ENCODE peak calls at places on chromosomes 2 and 18, in five cellular contexts. B is sigmoid colon; O is CD8-positive, alpha-beta memory T cell; Z is DMS153; T is central memory CD8-positive, alpha-beta T cell. A is an unnamed sample.

GRCh38 chr2:177740718-177741117 is 331.9 kb downstream of the PDE11A start:
- DNase-seq in B (no peak), O (no peak), Z (no peak), T (no peak), A (no peak)

GRCh38 chr18:1006309-1006708 is 101.6 kb downstream of the ADCYAP1 start:
- DNase-seq in B (no peak), O (no peak), Z (no peak), T (no peak), A (no peak)

GRCh38 chr2:176653856-176654443 is 384.7 kb downstream of the MTX2 start:
- DNase-seq in B (peak; percentile 81), O (no peak), Z (peak; percentile 90), T (no peak), A (no peak)

GRCh38 chr18:45780568-45780967 is 44.9 kb upstream of the SIGLEC15 start:
- DNase-seq in B (no peak), O (no peak), Z (no peak), T (no peak), A (no peak)

GRCh38 chr2:57207191-57207590 is 839.4 kb upstream of the VRK2 start:
- DNase-seq in B (no peak), O (no peak), Z (no peak), T (no peak), A (no peak)

GRCh38 chr2:215758691-215759090 is 254.7 kb downstream of the MREG start:
- DNase-seq in B (no peak), O (no peak), Z (no peak), T (no peak), A (no peak)

GRCh38 chr2:186716899-186717811 is 23.3 kb downstream of the FAM171B start:
- DNase-seq in B (no peak), O (no peak), Z (no peak), T (no peak), A (no peak)

GRCh38 chr2:72112421-72112820 is 35.2 kb downstream of the CYP26B1 start:
- DNase-seq in B (peak; percentile 24), O (no peak), Z (no peak), T (no peak), A (no peak)

GRCh38 chr2:14350856-14351255 is 281.7 kb upstream of the LRATD1 start:
- DNase-seq in B (no peak), O (no peak), Z (no peak), T (no peak), A (no peak)

GRCh38 chr2:3265981-3266726 is 111.5 kb downstream of the EIPR1 start:
- DNase-seq in B (no peak), O (no peak), Z (no peak), T (no peak), A (no peak)

GRCh38 chr18:26468931-26469340 is 79.4 kb downstream of the KCTD1 start:
- DNase-seq in B (no peak), O (no peak), Z (peak; percentile 71), T (no peak), A (no peak)

GRCh38 chr18:34971313-34971712 is 69.9 kb upstream of the MAPRE2 start:
- DNase-seq in B (no peak), O (no peak), Z (no peak), T (no peak), A (no peak)

GRCh38 chr2:230717595-230717994 is 5.0 kb downstream of the CAB39 start:
- DNase-seq in B (no peak), O (no peak), Z (no peak), T (no peak), A (no peak)

GRCh38 chr2:151271824-151272223 is 10.2 kb upstream of the RBM43 start:
- DNase-seq in B (no peak), O (no peak), Z (no peak), T (no peak), A (no peak)

GRCh38 chr2:165969227-165969626 is 15.7 kb upstream of the TTC21B start:
- DNase-seq in B (no peak), O (no peak), Z (no peak), T (no peak), A (no peak)

GRCh38 chr2:95569170-95569569 is 22.6 kb upstream of the TRIM43 start:
- DNase-seq in B (no peak), O (no peak), Z (no peak), T (no peak), A (no peak)

GRCh38 chr2:43420310-43420903 is 175.4 kb downstream of the THADA start:
- DNase-seq in B (no peak), O (no peak), Z (no peak), T (no peak), A (no peak)

GRCh38 chr2:8872821-8873432 is 35.5 kb upstream of the KIDINS220 start:
- DNase-seq in B (no peak), O (no peak), Z (peak; percentile 66), T (no peak), A (no peak)

GRCh38 chr2:122843503-122843902 is 1088.1 kb downstream of the TSN start:
- DNase-seq in B (no peak), O (no peak), Z (no peak), T (no peak), A (no peak)

GRCh38 chr2:111665551-111666116 is 218.4 kb downstream of the ANAPC1 start:
- DNase-seq in B (no peak), O (no peak), Z (no peak), T (no peak), A (no peak)

GRCh38 chr18:80241919-80242777 is 5.2 kb downstream of the PARD6G start:
- DNase-seq in B (no peak), O (no peak), Z (no peak), T (no peak), A (no peak)

GRCh38 chr2:213416832-213417231 is 132.6 kb downstream of the SPAG16 start:
- DNase-seq in B (no peak), O (no peak), Z (no peak), T (no peak), A (no peak)

GRCh38 chr2:232385660-232386489 is 7.3 kb downstream of the ALPP start:
- DNase-seq in B (no peak), O (no peak), Z (no peak), T (no peak), A (no peak)

GRCh38 chr2:169961911-169962310 is 134.7 kb downstream of the UBR3 start:
- DNase-seq in B (peak; percentile 72), O (no peak), Z (no peak), T (no peak), A (no peak)

GRCh38 chr2:1804251-1804855 is 60.0 kb upstream of the PXDN start:
- DNase-seq in B (peak; percentile 68), O (no peak), Z (no peak), T (no peak), A (no peak)

GRCh38 chr2:37219046-37219445 is 12.3 kb downstream of the CEBPZ start:
- DNase-seq in B (no peak), O (no peak), Z (no peak), T (no peak), A (no peak)

GRCh38 chr18:13388586-13389490 is 170.3 kb downstream of the LDLRAD4 start:
- DNase-seq in B (peak; percentile 55), O (no peak), Z (no peak), T (no peak), A (no peak)

GRCh38 chr18:2139676-2140075 is 431.6 kb downstream of the METTL4 start:
- DNase-seq in B (no peak), O (no peak), Z (no peak), T (no peak), A (no peak)

GRCh38 chr2:127566139-127566417 is 30.6 kb downstream of the MYO7B start:
- DNase-seq in B (peak; percentile 21), O (no peak), Z (no peak), T (no peak), A (no peak)

GRCh38 chr18:35756506-35757117 is 175.1 kb downstream of the GALNT1 start:
- DNase-seq in B (no peak), O (peak; percentile 20), Z (peak; percentile 52), T (peak; percentile 28), A (peak; percentile 23)

GRCh38 chr2:54569745-54570296 is 113.7 kb downstream of the SPTBN1 start:
- DNase-seq in B (no peak), O (no peak), Z (no peak), T (no peak), A (no peak)

GRCh38 chr2:219561179-219562048 is 9.9 kb downstream of the OBSL1 start:
- DNase-seq in B (no peak), O (no peak), Z (no peak), T (no peak), A (no peak)

GRCh38 chr2:170815746-170816498 is 765 bp upstream of the GAD1 start:
- DNase-seq in B (no peak), O (peak; percentile 37), Z (peak; percentile 69), T (peak; percentile 44), A (peak; percentile 42)

GRCh38 chr18:23450022-23450421 is 3.1 kb upstream of the RIOK3 start:
- DNase-seq in B (no peak), O (no peak), Z (no peak), T (no peak), A (no peak)

A was measured in effector CD8-positive, alpha-beta T cell.